ENCODE peak calls at places on chromosome 1, in five cellular contexts. P, D, Z, X and J are unnamed samples.

GRCh38 chr1:198158766-198159589 is 2.2 kb downstream of the NEK7 start:
- DNase-seq in Z (peak; percentile 80), P (peak; percentile 92), X (no peak), D (peak; percentile 75), J (peak; percentile 96)

GRCh38 chr1:167013124-167013900 is 24.2 kb downstream of the MAEL start:
- DNase-seq in D (no peak), X (no peak), P (no peak), Z (no peak), J (no peak)

GRCh38 chr1:54813479-54814147 is 12.5 kb upstream of the TTC22 start:
- DNase-seq in D (no peak), Z (no peak), P (no peak), X (no peak), J (peak; percentile 58)

GRCh38 chr1:50929376-50929958 is 30.6 kb downstream of the FAF1 start:
- DNase-seq in D (peak; percentile 16), P (no peak), X (no peak), Z (peak; percentile 47), J (peak; percentile 56)

GRCh38 chr1:20684050-20684620 is 23.0 kb upstream of the DDOST start:
- DNase-seq in D (no peak), X (no peak), Z (no peak), P (no peak), J (no peak)

GRCh38 chr1:248140846-248141245 is 4.1 kb upstream of the OR2M5 start:
- DNase-seq in Z (no peak), X (no peak), P (no peak), D (no peak), J (no peak)

GRCh38 chr1:174572771-174573170 is 125.0 kb downstream of the GPR52 start:
- DNase-seq in P (no peak), Z (no peak), D (no peak), X (no peak), J (no peak)

GRCh38 chr1:47745725-47746609 is 251.2 kb downstream of the TRABD2B start:
- DNase-seq in P (no peak), D (no peak), Z (no peak), X (no peak), J (no peak)

GRCh38 chr1:27353166-27353565 is 11.3 kb downstream of the SYTL1 start:
- DNase-seq in Z (no peak), P (no peak), X (no peak), D (no peak), J (no peak)

GRCh38 chr1:199580280-199580679 is 447.2 kb upstream of the NR5A2 start:
- DNase-seq in D (no peak), Z (no peak), X (no peak), P (no peak), J (no peak)

GRCh38 chr1:183043872-183044859 is 20.9 kb downstream of the LAMC1 start:
- DNase-seq in D (no peak), P (no peak), X (no peak), Z (peak; percentile 33), J (no peak)

GRCh38 chr1:96414598-96414997 is 307.0 kb upstream of the PTBP2 start:
- DNase-seq in P (no peak), Z (no peak), D (no peak), X (no peak), J (no peak)

GRCh38 chr1:96409689-96410088 is 311.9 kb upstream of the PTBP2 start:
- DNase-seq in D (no peak), X (no peak), P (no peak), Z (no peak), J (no peak)

GRCh38 chr1:96411006-96411405 is 310.6 kb upstream of the PTBP2 start:
- DNase-seq in D (no peak), Z (no peak), X (no peak), P (no peak), J (no peak)

DNA sequence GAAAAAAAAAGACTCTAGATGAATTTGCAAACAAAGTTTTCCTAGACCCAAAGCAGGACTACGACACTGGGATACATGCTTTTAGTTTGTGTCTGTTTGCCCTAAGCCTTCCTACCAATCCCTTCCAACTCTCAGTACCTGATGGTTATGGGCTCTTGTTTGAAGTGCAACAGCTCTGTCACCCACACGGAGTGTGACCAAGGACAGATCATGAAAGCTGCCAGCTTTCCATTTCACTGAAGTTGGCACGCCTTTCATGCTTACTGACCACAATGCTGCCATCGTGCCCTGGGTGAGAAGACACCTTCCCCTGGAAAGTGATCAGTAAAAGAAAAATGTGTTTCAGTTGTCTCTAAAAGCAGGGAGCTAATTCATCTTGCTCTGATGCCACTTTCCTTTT is 312.5 kb upstream of the PTBP2 start:
- DNase-seq in D (no peak), X (no peak), P (no peak), Z (no peak), J (no peak)
- TF ChIP-seq REST in D (no peak), X (no peak), P (no peak), Z (no peak), J (no peak)

GRCh38 chr1:100959502-100960060 is 63.7 kb downstream of the SLC30A7 start:
- DNase-seq in X (no peak), P (no peak), D (no peak), Z (no peak), J (no peak)
- TF ChIP-seq REST in X (no peak), P (no peak), D (no peak), Z (no peak), J (no peak)

GRCh38 chr1:220786337-220787068 is at the start of gene MTARC1:
- DNase-seq in Z (peak; percentile 86), X (no peak), D (no peak), P (no peak), J (peak; percentile 88)

GRCh38 chr1:220784751-220785150 is 2.0 kb upstream of the MTARC1 start:
- DNase-seq in D (no peak), Z (no peak), P (no peak), X (no peak), J (no peak)

GRCh38 chr1:220785166-220786056 is 1.3 kb upstream of the MTARC1 start:
- DNase-seq in Z (no peak), X (no peak), D (no peak), P (no peak), J (no peak)

GRCh38 chr1:220787069-220787614 is 429 bp downstream of the MTARC1 start:
- DNase-seq in D (peak; percentile 51), P (no peak), X (no peak), Z (peak; percentile 57), J (peak; percentile 75)

GRCh38 chr1:220786057-220786336 is 716 bp upstream of the MTARC1 start:
- DNase-seq in P (no peak), Z (no peak), X (no peak), D (no peak), J (no peak)
- TF ChIP-seq REST in P (no peak), Z (no peak), X (no peak), D (no peak), J (no peak)

DNA sequence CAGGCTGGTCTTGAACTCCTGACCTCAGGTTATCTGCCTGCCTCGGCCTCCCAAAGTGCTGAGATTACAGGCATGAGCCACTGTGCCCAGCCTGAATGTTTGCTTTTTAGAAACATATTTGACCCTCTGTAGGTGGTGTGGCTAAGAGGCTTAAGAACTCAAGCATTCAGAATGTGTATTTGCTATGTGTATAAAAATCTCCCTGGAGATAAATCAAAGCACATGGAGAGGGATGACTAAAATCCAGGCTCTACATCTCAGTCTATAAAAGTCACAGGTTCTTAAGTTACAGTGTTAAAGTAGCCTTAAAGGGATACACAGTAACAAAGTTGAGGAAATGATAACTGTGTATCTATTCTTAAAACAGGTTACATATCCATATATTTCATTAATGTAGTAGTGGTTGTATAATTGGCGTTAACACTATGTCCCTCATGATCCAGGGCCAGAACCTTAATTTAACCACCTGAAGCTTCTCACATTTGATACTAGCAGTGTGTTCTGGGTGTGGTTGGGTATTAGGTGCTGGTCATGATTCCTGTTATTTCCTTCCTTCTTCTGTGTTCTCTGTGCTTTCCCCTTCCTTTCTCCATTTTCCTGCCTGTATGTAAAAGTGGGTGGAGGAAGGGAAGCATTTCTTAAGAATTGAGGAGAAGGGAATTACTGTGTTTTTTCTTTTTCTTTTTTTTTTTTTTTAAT is 16.2 kb downstream of the GIPC2 start:
- DNase-seq in Z (no peak), D (no peak), P (no peak), X (no peak), J (no peak)
- TF ChIP-seq REST in Z (no peak), D (no peak), P (no peak), X (no peak), J (no peak)

DNA sequence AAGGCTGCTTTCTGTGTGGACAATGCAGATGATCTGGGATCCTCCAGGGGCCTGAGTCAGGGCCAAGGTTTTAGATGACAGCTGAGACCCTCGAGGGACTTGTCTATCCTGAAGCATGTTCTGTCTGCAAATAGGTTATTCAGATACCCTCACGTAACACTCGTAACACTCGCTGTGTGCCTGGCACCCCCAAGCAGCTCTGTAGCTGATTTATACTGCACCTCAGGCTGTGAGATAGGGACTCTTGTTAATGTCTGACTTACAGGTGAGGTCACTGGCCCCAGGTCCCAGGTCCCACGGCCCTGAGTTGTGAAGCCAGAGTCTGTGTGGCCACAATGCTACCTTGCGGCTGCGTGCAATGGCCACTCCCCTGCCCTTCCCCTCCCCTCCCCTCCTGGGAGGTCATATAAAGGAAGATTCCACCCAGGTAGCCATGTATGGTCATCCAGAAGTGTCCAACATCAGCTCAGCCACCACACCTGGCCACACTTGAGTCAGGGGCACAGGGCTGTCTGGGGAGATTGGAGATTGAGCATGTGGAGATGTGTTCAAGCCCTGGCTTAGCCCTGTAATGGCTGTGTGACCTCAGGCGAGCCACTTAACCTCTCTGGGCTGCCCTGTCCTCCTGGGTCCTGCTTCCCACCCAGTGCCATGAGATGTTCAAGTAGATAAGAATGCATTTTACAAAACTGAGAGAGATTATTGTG is 687.7 kb downstream of the MATN1 start:
- DNase-seq in Z (no peak), D (no peak), X (no peak), P (no peak), J (no peak)
- TF ChIP-seq REST in Z (no peak), D (no peak), X (no peak), P (no peak), J (no peak)